ENCODE peak calls at places on chromosome 9, in six cellular contexts. H is CD8-positive, alpha-beta T cell; K is colonic mucosa; S is astrocyte; B is left ventricle myocardium inferior; I is cardiac muscle cell. J is an unnamed sample.
A peak's percentile ranks its signal among the peaks of the same experiment; 100 is the strongest.

GRCh38 chr9:38385896-38386295 is 6.6 kb upstream of the ALDH1B1 start:
- DNase-seq in H (no peak), K (no peak), S (no peak), B (no peak), I (no peak), J (no peak)

GRCh38 chr9:88197016-88197415 is 58.7 kb upstream of the SPATA31C2 start:
- DNase-seq in H (no peak), K (no peak), S (peak; percentile 77), B (no peak), I (no peak), J (peak; percentile 48)

GRCh38 chr9:37632479-37632878 is 18.3 kb upstream of the FRMPD1 start:
- DNase-seq in H (no peak), K (no peak), S (no peak), B (no peak), I (no peak), J (no peak)

GRCh38 chr9:4489919-4490704 is at the start of gene SLC1A1:
- DNase-seq in H (peak; percentile 52), K (peak; percentile 79), S (peak; percentile 52), B (peak; percentile 60), I (peak; percentile 68), J (peak; percentile 31)

GRCh38 chr9:111029260-111029659 is 9.0 kb downstream of the LPAR1 start:
- DNase-seq in H (no peak), K (no peak), S (no peak), B (no peak), I (no peak), J (no peak)

GRCh38 chr9:87635656-87636501 is 90.0 kb upstream of the CTSL start:
- DNase-seq in H (no peak), K (no peak), S (no peak), B (no peak), I (no peak), J (no peak)

GRCh38 chr9:71145179-71145578 is 23.8 kb upstream of the TRPM3 start:
- DNase-seq in H (no peak), K (no peak), S (no peak), B (no peak), I (peak; percentile 53), J (peak; percentile 3)

GRCh38 chr9:72597181-72597517 is 75.7 kb downstream of the TMC1 start:
- DNase-seq in H (no peak), K (no peak), S (no peak), B (no peak), I (no peak), J (no peak)

GRCh38 chr9:98639133-98639532 is 69.6 kb downstream of the GABBR2 start:
- DNase-seq in H (no peak), K (no peak), S (no peak), B (no peak), I (no peak), J (no peak)

GRCh38 chr9:33817327-33818166 is 587 bp downstream of the UBE2R2 start:
- DNase-seq in H (peak; percentile 71), K (peak; percentile 54), S (peak; percentile 69), B (peak; percentile 60), I (peak; percentile 77), J (peak; percentile 70)

GRCh38 chr9:1960696-1961095 is 54.5 kb upstream of the SMARCA2 start:
- DNase-seq in H (no peak), K (no peak), S (no peak), B (no peak), I (no peak), J (no peak)

GRCh38 chr9:120928015-120928719 is 1.6 kb upstream of the TRAF1 start:
- DNase-seq in H (peak; percentile 70), K (peak; percentile 63), S (no peak), B (peak; percentile 46), I (no peak), J (no peak)

DNA sequence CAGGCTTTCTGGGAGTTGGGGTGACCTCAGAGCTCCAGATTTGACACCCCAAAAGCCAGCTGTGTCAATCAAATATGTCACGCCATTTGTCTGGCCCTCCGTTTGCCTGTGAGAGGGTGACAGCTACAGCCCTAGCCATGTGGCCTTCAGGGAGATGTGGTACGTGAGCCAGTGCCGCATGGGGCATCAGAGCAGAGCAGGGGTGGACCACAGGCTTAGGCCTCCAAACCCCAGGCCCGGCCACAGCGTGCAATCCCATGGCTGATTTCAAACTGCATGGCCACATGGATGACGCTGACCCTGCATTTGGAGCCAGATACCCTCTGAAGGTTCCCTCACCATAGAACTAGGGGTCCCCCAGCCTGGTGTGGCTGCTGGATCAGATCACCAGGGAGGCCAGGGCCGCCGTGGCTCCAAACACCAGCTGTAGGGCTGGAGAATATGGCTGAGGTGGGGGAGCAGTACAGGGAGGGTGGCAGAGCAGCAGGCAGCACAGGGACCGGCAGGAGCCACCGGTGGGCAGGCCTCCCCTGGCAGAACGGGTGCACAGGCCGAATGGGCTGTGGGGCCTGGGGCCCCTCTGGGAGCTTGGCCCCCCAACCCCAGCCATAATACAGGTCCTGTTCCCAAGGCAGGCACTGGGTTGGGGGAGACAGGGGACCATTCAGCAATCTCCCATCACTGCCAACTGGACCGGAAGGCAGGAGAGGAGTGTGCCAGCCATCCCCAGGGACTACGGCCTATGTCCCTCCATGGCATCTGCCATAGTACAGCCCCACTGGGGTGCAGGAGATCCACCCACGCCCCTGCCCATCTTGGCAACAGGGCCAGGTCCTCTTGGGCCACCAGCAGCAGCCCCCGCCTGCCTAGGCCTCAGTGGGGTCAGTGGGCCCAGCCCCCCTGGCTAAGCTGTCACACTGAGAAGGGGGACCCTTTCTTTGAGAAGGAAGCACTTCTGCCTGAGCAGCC is 1.5 kb downstream of the SAPCD2 start:
- DNase-seq in H (no peak), K (no peak), S (no peak), B (no peak), I (no peak), J (no peak)
- H3K27ac ChIP-seq in H (no peak overlapping the region), K (no peak overlapping the region), S (no peak overlapping the region), B (no peak overlapping the region), I (no peak overlapping the region), J (no peak overlapping the region)

GRCh38 chr9:10479172-10479571 is 133.6 kb downstream of the PTPRD start:
- DNase-seq in H (no peak), K (no peak), S (no peak), B (no peak), I (peak; percentile 1), J (peak; percentile 16)
- TF ChIP-seq CTCF in H (no peak), K (no peak), S (peak; percentile 43), B (no peak), I (no peak), J (peak; percentile 40)

DNA sequence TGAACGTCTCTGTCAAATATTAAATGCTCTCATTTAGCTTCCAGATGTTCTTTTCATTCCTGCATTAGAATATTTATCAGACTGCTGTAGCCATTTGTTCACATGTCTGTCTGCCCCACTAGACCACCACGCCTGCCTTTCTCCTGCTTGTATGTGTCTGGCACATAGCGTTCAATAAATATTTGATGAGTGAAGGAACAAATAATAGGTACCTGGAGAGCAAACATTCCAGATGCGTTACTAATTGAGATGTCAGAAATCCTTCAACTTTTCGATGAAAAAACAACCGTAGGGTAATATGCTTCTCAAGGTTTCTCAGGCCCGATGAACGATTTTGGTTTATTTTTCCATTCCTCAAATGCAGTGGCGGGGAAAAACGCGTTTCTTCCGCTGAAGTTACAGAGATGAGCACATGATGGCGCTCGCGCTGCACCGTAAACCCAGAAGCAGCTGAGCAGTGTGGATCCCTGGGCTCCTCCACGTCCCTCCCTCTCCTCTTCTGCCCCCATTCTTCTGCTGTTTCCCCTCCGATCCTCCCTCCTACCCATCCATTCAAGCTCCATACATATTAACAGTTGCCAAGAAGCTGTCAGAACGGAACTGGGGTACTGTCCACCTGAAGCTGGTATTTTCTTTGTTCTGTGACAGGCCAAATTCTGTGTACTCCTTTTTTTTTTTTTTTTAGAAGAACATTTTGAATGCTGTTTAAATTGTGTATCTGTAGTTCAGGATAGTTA is 245.4 kb downstream of the MPDZ start:
- DNase-seq in H (no peak), K (peak; percentile 49), S (peak; percentile 38), B (peak; percentile 45), I (peak; percentile 80), J (peak; percentile 75)
- H3K4me3 ChIP-seq in H (no peak overlapping the region), K (no peak overlapping the region), S (no peak overlapping the region), B (peak overlapping the region; percentile 51), I (no peak overlapping the region), J (peak overlapping the region; percentile 50)

DNA sequence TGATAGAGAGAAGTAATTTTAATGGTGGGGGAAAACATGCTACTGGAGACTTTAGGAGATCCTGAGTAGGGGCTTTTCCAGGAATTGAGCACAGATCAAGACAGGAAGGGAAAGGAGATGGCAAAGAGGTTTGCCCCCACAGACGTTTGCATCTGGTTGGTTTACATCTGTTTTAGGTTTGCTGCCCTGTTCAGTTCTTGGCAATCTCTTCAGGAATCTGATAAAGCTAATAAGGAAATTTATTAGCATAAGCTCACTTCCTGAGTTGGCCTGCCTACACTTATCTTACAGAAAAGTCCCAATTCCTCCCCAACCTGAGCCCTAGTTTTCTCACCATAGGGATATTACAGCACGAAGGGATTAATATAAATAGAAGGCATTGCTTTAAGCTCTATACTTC is 3.4 kb upstream of the CFAP95 start:
- DNase-seq in H (no peak), K (no peak), S (no peak), B (no peak), I (no peak), J (no peak)
- H3K27ac ChIP-seq in H (no peak overlapping the region), K (no peak overlapping the region), S (no peak overlapping the region), B (no peak overlapping the region), I (no peak overlapping the region), J (no peak overlapping the region)

GRCh38 chr9:7622481-7622880 is 177.1 kb downstream of the DMAC1 start:
- DNase-seq in H (no peak), K (no peak), S (no peak), B (no peak), I (no peak), J (no peak)
- TF ChIP-seq CTCF in H (no peak), K (no peak), S (no peak), B (no peak), I (no peak), J (no peak)

DNA sequence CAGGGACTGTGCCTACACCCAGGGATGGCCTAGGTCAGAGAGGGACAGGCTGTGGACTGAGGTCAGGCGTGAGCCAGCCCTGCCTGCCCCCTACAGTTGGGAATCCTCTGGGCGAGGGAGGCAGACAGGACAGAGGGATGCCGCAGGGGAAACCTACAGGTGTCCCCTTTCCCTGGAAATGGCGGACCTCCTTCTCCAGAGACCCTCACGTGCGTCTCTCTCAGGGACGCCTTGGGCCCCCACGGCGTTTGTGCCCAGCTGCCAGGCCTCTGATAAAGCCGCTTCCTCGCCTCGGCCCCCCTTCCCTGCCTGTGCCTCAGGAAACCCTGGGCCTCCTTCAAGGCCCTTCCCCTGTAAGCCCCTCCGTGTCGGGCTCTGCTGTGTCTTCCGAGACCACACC is 129.3 kb downstream of the RXRA start:
- DNase-seq in H (no peak), K (no peak), S (no peak), B (no peak), I (no peak), J (no peak)
- H3K4me3 ChIP-seq in H (peak overlapping the region; percentile 60), K (peak overlapping the region; percentile 28), S (no peak overlapping the region), B (peak overlapping the region; percentile 57), I (no peak overlapping the region), J (no peak overlapping the region)

J was measured in brain microvascular endothelial cell.